ENCODE peak calls at places on chromosomes 11 and 22, in nine cellular contexts. G, E, P, W, T, M, H, Y and O are unnamed samples.

GRCh38 chr11:133498969-133499368 is 33.3 kb downstream of the OPCML start:
- DNase-seq in W (no peak), Y (no peak), M (no peak), E (no peak), P (no peak), G (no peak), T (no peak), H (no peak), O (peak; percentile 65)

GRCh38 chr11:78986305-78986704 is 411.6 kb upstream of the NARS2 start:
- DNase-seq in E (no peak), G (no peak), Y (no peak), T (no peak), H (no peak), M (no peak), P (no peak), W (no peak), O (no peak)

GRCh38 chr11:120121914-120122473 is 15.9 kb downstream of the TRIM29 start:
- DNase-seq in M (peak; percentile 52), T (no peak), G (no peak), Y (no peak), P (no peak), H (no peak), W (no peak), E (no peak), O (no peak)

GRCh38 chr11:45436966-45437365 is 150.8 kb upstream of the SYT13 start:
- DNase-seq in G (no peak), P (no peak), T (no peak), H (no peak), M (no peak), Y (no peak), E (no peak), W (no peak), O (no peak)

GRCh38 chr11:7490054-7490453 is 4.7 kb downstream of the OLFML1 start:
- DNase-seq in T (no peak), G (no peak), W (no peak), M (no peak), E (no peak), P (no peak), H (no peak), Y (no peak), O (no peak)

GRCh38 chr11:63764712-63765631 is 3.6 kb downstream of the ZFTA start:
- DNase-seq in W (no peak), G (no peak), E (peak; percentile 72), M (peak; percentile 80), H (no peak), P (no peak), T (no peak), Y (peak; percentile 52), O (no peak)

GRCh38 chr11:102172127-102172848 is 62.0 kb downstream of the YAP1 start:
- DNase-seq in E (no peak), Y (no peak), W (no peak), G (no peak), P (no peak), T (no peak), M (peak; percentile 15), H (no peak), O (no peak)

GRCh38 chr11:1691027-1691877 is 5.7 kb upstream of the KRTAP5-6 start:
- DNase-seq in M (no peak), P (no peak), T (no peak), E (no peak), Y (no peak), H (no peak), W (no peak), G (peak; percentile 59), O (no peak)

GRCh38 chr11:34316347-34317037 is 41.3 kb downstream of the ABTB2 start:
- DNase-seq in T (no peak), H (no peak), W (no peak), Y (no peak), E (no peak), G (no peak), M (no peak), P (no peak), O (no peak)

GRCh38 chr22:24951942-24952836 is at the start of gene KIAA1671:
- DNase-seq in P (peak; percentile 93), E (peak; percentile 92), T (no peak), M (peak; percentile 91), H (peak; percentile 53), W (peak; percentile 41), Y (peak; percentile 80), G (peak; percentile 89), O (peak; percentile 64)

GRCh38 chr11:122319842-122320555 is 204.0 kb upstream of the BLID start:
- DNase-seq in G (no peak), E (no peak), W (no peak), P (no peak), H (no peak), M (no peak), T (no peak), Y (no peak), O (no peak)

GRCh38 chr11:1301220-1302000 is 8.0 kb downstream of the TOLLIP start:
- DNase-seq in W (peak; percentile 12), T (no peak), P (peak; percentile 35), M (no peak), G (peak; percentile 1), E (no peak), Y (no peak), H (no peak), O (no peak)

GRCh38 chr11:108654994-108655631 is 9.8 kb upstream of the DDX10 start:
- DNase-seq in T (no peak), M (peak; percentile 53), W (no peak), H (peak; percentile 54), E (peak; percentile 24), Y (peak; percentile 29), G (no peak), P (no peak), O (no peak)

GRCh38 chr11:123742778-123743177 is 1.3 kb upstream of the ZNF202 start:
- DNase-seq in T (no peak), P (no peak), W (no peak), Y (no peak), E (no peak), G (no peak), M (no peak), H (no peak), O (no peak)

GRCh38 chr11:123738374-123738773 is 3.1 kb downstream of the ZNF202 start:
- DNase-seq in E (no peak), W (no peak), T (no peak), P (no peak), G (no peak), H (no peak), M (no peak), Y (no peak), O (no peak)

GRCh38 chr11:123742334-123742733 is 874 bp upstream of the ZNF202 start:
- DNase-seq in W (no peak), P (no peak), H (no peak), T (no peak), G (no peak), Y (no peak), E (no peak), M (no peak), O (no peak)

GRCh38 chr11:123740787-123741158 is 687 bp downstream of the ZNF202 start:
- DNase-seq in Y (no peak), H (no peak), G (no peak), P (no peak), W (no peak), E (no peak), T (no peak), M (no peak), O (no peak)

DNA sequence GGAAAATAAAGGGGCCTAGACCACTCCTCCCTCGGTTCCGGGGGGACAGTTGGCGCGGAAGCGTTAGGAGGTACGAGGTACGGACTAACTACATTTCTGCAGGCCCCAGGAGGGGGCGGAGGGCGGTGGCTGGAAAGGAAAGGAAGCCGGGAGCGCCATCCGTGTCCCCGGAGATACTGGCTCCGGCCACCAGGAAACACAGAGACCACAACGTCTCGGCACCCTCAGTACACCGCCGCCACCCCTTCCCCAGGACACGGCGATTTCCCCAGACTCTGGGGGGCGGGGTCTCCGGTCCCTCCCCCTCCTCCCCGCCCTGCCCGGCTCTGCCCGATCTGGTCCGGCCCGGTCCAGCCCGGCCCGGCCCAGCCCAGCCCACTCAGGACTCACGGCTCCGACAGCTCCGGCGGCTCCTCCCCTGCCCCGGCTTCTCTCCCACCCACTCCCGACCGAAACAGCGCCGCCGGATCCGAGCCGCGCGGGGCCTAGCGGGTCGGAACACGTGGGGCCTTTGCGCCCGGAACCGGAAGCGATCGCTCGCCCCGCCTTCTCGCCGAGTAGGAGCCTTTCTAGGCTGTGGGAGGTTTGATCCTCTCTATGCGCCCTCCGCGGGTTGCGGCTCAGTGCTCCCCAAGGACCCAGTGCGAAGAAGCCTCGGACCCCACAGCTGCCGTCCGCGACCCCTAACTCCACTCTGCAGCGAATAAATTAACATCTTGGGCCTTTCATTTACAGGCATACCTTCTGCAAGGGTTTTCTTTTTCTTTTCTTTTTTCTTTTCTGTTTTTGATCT is at the start of gene ZNF202:
- DNase-seq in M (peak; percentile 89), H (peak; percentile 69), T (peak; percentile 64), P (peak; percentile 98), G (peak; percentile 96), E (peak; percentile 89), W (peak; percentile 88), Y (peak; percentile 91), O (peak; percentile 98)
- TF ChIP-seq CTCF in M (peak; percentile 30), H (peak; percentile 3), T (no peak), P (no peak), G (no peak), E (no peak), W (no peak), Y (no peak), O (no peak)

GRCh38 chr11:3853935-3854659 is 1.4 kb upstream of the STIM1 start:
- DNase-seq in H (no peak), W (peak; percentile 84), T (no peak), E (no peak), P (peak; percentile 90), Y (peak; percentile 28), G (peak; percentile 83), M (peak; percentile 45), O (peak; percentile 91)
- H3K4me3 ChIP-seq in H (peak overlapping the region; percentile 17), W (peak overlapping the region; percentile 96), T (peak overlapping the region; percentile 94), E (no peak overlapping the region), P (peak overlapping the region; percentile 86), Y (no peak overlapping the region), G (peak overlapping the region; percentile 80), M (no peak overlapping the region), O (no peak overlapping the region)

GRCh38 chr11:2928605-2929510 is at the start of gene PHLDA2:
- DNase-seq in W (peak; percentile 52), Y (no peak), P (peak; percentile 84), H (peak; percentile 41), T (no peak), G (no peak), E (peak; percentile 39), M (peak; percentile 81), O (peak; percentile 93)
- TF ChIP-seq POLR2A in W (peak; percentile 95), Y (peak; percentile 22), P (no peak), H (peak; percentile 96), T (no peak), G (no peak), E (no peak), M (peak; percentile 84), O (no peak)

GRCh38 chr22:33082221-33082620 is 24.0 kb upstream of the SYN3 start:
- DNase-seq in H (no peak), T (no peak), M (no peak), E (no peak), W (no peak), Y (no peak), P (no peak), G (no peak), O (no peak)

GRCh38 chr22:33088418-33088817 is 30.2 kb upstream of the SYN3 start:
- DNase-seq in H (no peak), M (no peak), G (no peak), P (no peak), E (no peak), T (no peak), Y (no peak), W (no peak), O (no peak)

DNA sequence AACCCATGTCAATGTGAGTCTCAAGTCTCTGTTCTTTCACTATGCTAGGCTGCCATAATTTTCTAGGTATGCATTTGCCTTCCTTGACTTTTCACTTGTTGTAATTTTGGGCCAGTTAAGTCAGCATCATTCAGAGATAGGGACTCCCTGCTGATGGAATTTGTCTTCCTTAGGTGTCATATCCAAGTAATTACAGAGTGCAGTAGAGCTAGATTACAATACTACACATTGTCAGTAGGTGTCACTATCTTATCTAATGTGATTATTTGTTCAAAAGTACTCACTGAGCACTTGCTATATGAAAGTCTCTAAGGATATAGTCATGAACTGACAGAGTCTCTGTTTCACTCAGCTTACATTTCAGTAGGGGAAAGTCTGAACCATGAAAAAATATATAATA is 25.0 kb upstream of the SYN3 start:
- DNase-seq in P (no peak), M (no peak), Y (no peak), W (no peak), H (no peak), T (no peak), E (no peak), G (no peak), O (no peak)
- TF ChIP-seq CTCF in P (no peak), M (no peak), Y (no peak), W (no peak), H (no peak), T (no peak), E (no peak), G (no peak), O (no peak)